ENCODE peak calls at places on chromosome 2, in four cellular contexts. U, T, S and K are unnamed samples.

GRCh38 chr2:134433469-134433868 is 179.6 kb downstream of the MGAT5 start:
- DNase-seq in U (no peak), T (no peak), S (peak), K (no peak)

GRCh38 chr2:43238176-43238575 is 11.8 kb upstream of the ZFP36L2 start:
- DNase-seq in U (no peak), T (no peak), S (no peak), K (no peak)

GRCh38 chr2:128026422-128027277 is 1.2 kb downstream of the SAP130 start:
- DNase-seq in U (no peak), T (no peak), S (no peak), K (peak)

GRCh38 chr2:48114256-48114655 is 208.0 kb upstream of the FBXO11 start:
- DNase-seq in U (no peak), T (no peak), S (peak), K (no peak)

GRCh38 chr2:238908960-238909951 is 61.4 kb downstream of the TWIST2 start:
- DNase-seq in U (peak), T (no peak), S (no peak), K (peak)

GRCh38 chr2:145323512-145323911 is 803.6 kb upstream of the ZEB2 start:
- DNase-seq in U (no peak), T (no peak), S (no peak), K (no peak)

GRCh38 chr2:178810422-178810821 is 3.2 kb upstream of the TTN start:
- DNase-seq in U (no peak), T (no peak), S (no peak), K (no peak)

GRCh38 chr2:168585700-168586099 is 129.6 kb downstream of the CERS6 start:
- DNase-seq in U (no peak), T (no peak), S (no peak), K (no peak)

GRCh38 chr2:62596061-62596658 is 90.2 kb upstream of the TMEM17 start:
- DNase-seq in U (no peak), T (no peak), S (no peak), K (no peak)

GRCh38 chr2:132790232-132790755 is 120.3 kb upstream of the LYPD1 start:
- DNase-seq in U (no peak), T (no peak), S (no peak), K (no peak)

GRCh38 chr2:70017962-70018361 is 56.5 kb upstream of the ASPRV1 start:
- DNase-seq in U (no peak), T (no peak), S (no peak), K (no peak)

GRCh38 chr2:105176429-105176828 is 65.1 kb upstream of the GPR45 start:
- DNase-seq in U (no peak), T (no peak), S (no peak), K (no peak)